ENCODE peak calls at places on chromosome 2, in seven cellular contexts. E is activated T-helper 9 cell treated with anti-CD3 and anti-CD28 coated beads, Interleukin-2, amount 50 U/mL, for 16 hours; X is adrenal gland; W is T-helper 1 cell; Y is cardiac muscle cell; M is NCI-H1930; A is foreskin fibroblast. Q is an unnamed sample.

GRCh38 chr2:217929294-217929671 is 73.5 kb downstream of the TNS1 start:
- DNase-seq in E (no peak), X (no peak), W (no peak), Y (no peak), M (no peak), A (no peak), Q (no peak)

GRCh38 chr2:28716265-28716865 is 35.3 kb upstream of the PPP1CB start:
- DNase-seq in E (no peak), X (peak; percentile 79), W (no peak), Y (no peak), M (no peak), A (peak; percentile 96), Q (peak; percentile 40)

GRCh38 chr2:231052494-231053451 is 3.9 kb upstream of the PSMD1 start:
- DNase-seq in E (peak; percentile 74), X (peak; percentile 89), W (peak; percentile 88), Y (peak; percentile 90), M (peak; percentile 87), A (peak; percentile 95), Q (peak; percentile 85)

GRCh38 chr2:234426616-234427015 is 70.3 kb downstream of the ARL4C start:
- DNase-seq in E (no peak), X (no peak), W (peak; percentile 59), Y (no peak), M (no peak), A (no peak), Q (no peak)

GRCh38 chr2:31235504-31235902 is 1.6 kb downstream of the EHD3 start:
- DNase-seq in E (no peak), X (no peak), W (no peak), Y (no peak), M (no peak), A (peak; percentile 94), Q (no peak)

GRCh38 chr2:85215074-85216050 is 82.2 kb downstream of the TCF7L1 start:
- DNase-seq in E (no peak), X (peak; percentile 49), W (no peak), Y (no peak), M (no peak), A (peak; percentile 87), Q (no peak)

GRCh38 chr2:152222975-152223638 is 47.5 kb upstream of the STAM2 start:
- DNase-seq in E (no peak), X (peak; percentile 71), W (no peak), Y (peak; percentile 57), M (no peak), A (peak; percentile 86), Q (peak; percentile 60)

GRCh38 chr2:18339326-18339725 is 221.1 kb downstream of the RDH14 start:
- DNase-seq in E (no peak), X (no peak), W (no peak), Y (no peak), M (no peak), A (peak; percentile 25), Q (no peak)

GRCh38 chr2:98828369-98828744 is 97.4 kb upstream of the MGAT4A start:
- DNase-seq in E (no peak), X (no peak), W (no peak), Y (no peak), M (no peak), A (no peak), Q (no peak)

GRCh38 chr2:230824406-230824978 is 40.2 kb upstream of the ITM2C start:
- DNase-seq in E (peak; percentile 21), X (peak; percentile 78), W (peak; percentile 79), Y (peak; percentile 84), M (peak; percentile 81), A (peak; percentile 91), Q (peak; percentile 36)

GRCh38 chr2:30115141-30115980 is 31.4 kb upstream of the YPEL5 start:
- DNase-seq in E (peak; percentile 30), X (peak; percentile 96), W (peak; percentile 39), Y (peak; percentile 85), M (peak; percentile 44), A (peak; percentile 92), Q (peak; percentile 73)

GRCh38 chr2:159029936-159030335 is 61.5 kb downstream of the TANC1 start:
- DNase-seq in E (no peak), X (no peak), W (no peak), Y (no peak), M (no peak), A (peak; percentile 50), Q (no peak)

GRCh38 chr2:238096311-238097011 is 3.7 kb upstream of the ESPNL start:
- DNase-seq in E (no peak), X (peak; percentile 38), W (no peak), Y (no peak), M (no peak), A (no peak), Q (no peak)

GRCh38 chr2:26915316-26915715 is 55.1 kb upstream of the MAPRE3 start:
- DNase-seq in E (no peak), X (no peak), W (no peak), Y (no peak), M (no peak), A (no peak), Q (no peak)

GRCh38 chr2:2837768-2838547 is 506.9 kb upstream of the MYT1L start:
- DNase-seq in E (no peak), X (peak; percentile 29), W (no peak), Y (no peak), M (no peak), A (no peak), Q (no peak)

GRCh38 chr2:222690564-222691200 is 19.2 kb downstream of the MOGAT1 start:
- DNase-seq in E (peak; percentile 43), X (peak; percentile 83), W (peak; percentile 58), Y (peak; percentile 87), M (peak; percentile 65), A (peak; percentile 86), Q (peak; percentile 80)

GRCh38 chr2:145592362-145592761 is 1072.4 kb upstream of the ZEB2 start:
- DNase-seq in E (no peak), X (no peak), W (no peak), Y (no peak), M (no peak), A (peak; percentile 68), Q (no peak)

GRCh38 chr2:33212151-33212550 is 264.3 kb upstream of the RASGRP3 start:
- DNase-seq in E (no peak), X (no peak), W (no peak), Y (peak; percentile 13), M (no peak), A (peak; percentile 95), Q (no peak)

GRCh38 chr2:72991980-72992733 is 74.8 kb downstream of the EMX1 start:
- DNase-seq in E (no peak), X (peak; percentile 47), W (no peak), Y (no peak), M (no peak), A (no peak), Q (no peak)

GRCh38 chr2:220181158-220181557 is 553.7 kb downstream of the SLC4A3 start:
- DNase-seq in E (no peak), X (no peak), W (no peak), Y (no peak), M (no peak), A (peak; percentile 44), Q (no peak)

GRCh38 chr2:219486424-219486959 is 12.2 kb upstream of the GMPPA start:
- DNase-seq in E (no peak), X (no peak), W (no peak), Y (peak; percentile 13), M (no peak), A (no peak), Q (no peak)

GRCh38 chr2:20065885-20066602 is 14.6 kb upstream of the LAPTM4A start:
- DNase-seq in E (no peak), X (peak; percentile 90), W (no peak), Y (no peak), M (no peak), A (peak; percentile 84), Q (peak; percentile 68)

GRCh38 chr2:143686585-143687164 is 557.5 kb downstream of the ARHGAP15 start:
- DNase-seq in E (no peak), X (no peak), W (no peak), Y (peak; percentile 57), M (no peak), A (peak; percentile 63), Q (no peak)

GRCh38 chr2:240435457-240435954 is at the start of gene GPC1:
- DNase-seq in E (peak; percentile 38), X (peak; percentile 81), W (peak; percentile 61), Y (peak; percentile 89), M (peak; percentile 87), A (peak; percentile 94), Q (peak; percentile 72)

GRCh38 chr2:239928457-239929350 is 96.4 kb downstream of the NDUFA10 start:
- DNase-seq in E (no peak), X (peak; percentile 46), W (no peak), Y (no peak), M (peak; percentile 55), A (no peak), Q (no peak)

GRCh38 chr2:64784168-64785061 is 130.7 kb upstream of the SERTAD2 start:
- DNase-seq in E (no peak), X (no peak), W (no peak), Y (no peak), M (no peak), A (no peak), Q (no peak)

GRCh38 chr2:13686262-13686661 is 946.3 kb upstream of the LRATD1 start:
- DNase-seq in E (no peak), X (no peak), W (no peak), Y (no peak), M (no peak), A (no peak), Q (no peak)

GRCh38 chr2:219059725-219060682 is 717 bp downstream of the IHH start:
- DNase-seq in E (no peak), X (no peak), W (no peak), Y (no peak), M (no peak), A (peak; percentile 20), Q (no peak)